ENCODE peak calls at places on chromosome 3, in eight cellular contexts. One of them, this sample, is unnamed.

GRCh38 chr3:34260266-34260990 is 462.0 kb downstream of the PDCD6IP start:
- DNase-seq in Calu3: peak
- DNase-seq in HL-60: no peak
- DNase-seq in GM13976: peak
- DNase-seq in AG09309: peak
- DNase-seq in foreskin fibroblast: no peak
- DNase-seq in transverse colon: peak
- DNase-seq in RWPE1: peak
- DNase-seq in this sample: peak

GRCh38 chr3:47359283-47359682 is 21.5 kb upstream of the PTPN23 start:
- DNase-seq in Calu3: no peak
- DNase-seq in HL-60: no peak
- DNase-seq in GM13976: no peak
- DNase-seq in AG09309: no peak
- DNase-seq in foreskin fibroblast: no peak
- DNase-seq in transverse colon: no peak
- DNase-seq in RWPE1: no peak
- DNase-seq in this sample: no peak

GRCh38 chr3:105770410-105770809 is 98.4 kb downstream of the CBLB start:
- DNase-seq in Calu3: no peak
- DNase-seq in HL-60: no peak
- DNase-seq in GM13976: no peak
- DNase-seq in AG09309: no peak
- DNase-seq in foreskin fibroblast: no peak
- DNase-seq in transverse colon: no peak
- DNase-seq in RWPE1: no peak
- DNase-seq in this sample: no peak

GRCh38 chr3:33372218-33373081 is 67.8 kb downstream of the UBP1 start:
- DNase-seq in Calu3: peak
- DNase-seq in HL-60: no peak
- DNase-seq in GM13976: peak
- DNase-seq in AG09309: peak
- DNase-seq in foreskin fibroblast: peak
- DNase-seq in transverse colon: peak
- DNase-seq in RWPE1: peak
- DNase-seq in this sample: peak

GRCh38 chr3:153767601-153768558 is 353.3 kb upstream of the ARHGEF26 start:
- DNase-seq in Calu3: no peak
- DNase-seq in HL-60: no peak
- DNase-seq in GM13976: no peak
- DNase-seq in AG09309: no peak
- DNase-seq in foreskin fibroblast: no peak
- DNase-seq in transverse colon: no peak
- DNase-seq in RWPE1: no peak
- DNase-seq in this sample: no peak

GRCh38 chr3:69777582-69777967 is 38.3 kb downstream of the MITF start:
- DNase-seq in Calu3: no peak
- DNase-seq in HL-60: no peak
- DNase-seq in GM13976: no peak
- DNase-seq in AG09309: no peak
- DNase-seq in foreskin fibroblast: no peak
- DNase-seq in transverse colon: no peak
- DNase-seq in RWPE1: no peak
- DNase-seq in this sample: no peak

GRCh38 chr3:33360136-33360825 is 79.9 kb downstream of the UBP1 start:
- DNase-seq in Calu3: peak
- DNase-seq in HL-60: no peak
- DNase-seq in GM13976: no peak
- DNase-seq in AG09309: peak
- DNase-seq in foreskin fibroblast: peak
- DNase-seq in transverse colon: no peak
- DNase-seq in RWPE1: peak
- DNase-seq in this sample: no peak

GRCh38 chr3:156291269-156292123 is 171.1 kb downstream of the KCNAB1 start:
- DNase-seq in Calu3: no peak
- DNase-seq in HL-60: no peak
- DNase-seq in GM13976: peak
- DNase-seq in AG09309: no peak
- DNase-seq in foreskin fibroblast: no peak
- DNase-seq in transverse colon: no peak
- DNase-seq in RWPE1: no peak
- DNase-seq in this sample: peak

GRCh38 chr3:138593488-138594149 is 441 bp downstream of the CEP70 start:
- DNase-seq in Calu3: peak
- DNase-seq in HL-60: no peak
- DNase-seq in GM13976: no peak
- DNase-seq in AG09309: no peak
- DNase-seq in foreskin fibroblast: no peak
- DNase-seq in transverse colon: no peak
- DNase-seq in RWPE1: peak
- DNase-seq in this sample: peak

GRCh38 chr3:177536873-177537272 is 339.6 kb upstream of the TBL1XR1 start:
- DNase-seq in Calu3: no peak
- DNase-seq in HL-60: no peak
- DNase-seq in GM13976: no peak
- DNase-seq in AG09309: no peak
- DNase-seq in foreskin fibroblast: no peak
- DNase-seq in transverse colon: no peak
- DNase-seq in RWPE1: no peak
- DNase-seq in this sample: no peak

GRCh38 chr3:66336358-66336766 is 115.6 kb downstream of the SLC25A26 start:
- DNase-seq in Calu3: no peak
- DNase-seq in HL-60: no peak
- DNase-seq in GM13976: no peak
- DNase-seq in AG09309: peak
- DNase-seq in foreskin fibroblast: peak
- DNase-seq in transverse colon: no peak
- DNase-seq in RWPE1: no peak
- DNase-seq in this sample: no peak

GRCh38 chr3:128076783-128077624 is 24.8 kb downstream of the SEC61A1 start:
- DNase-seq in Calu3: no peak
- DNase-seq in HL-60: no peak
- DNase-seq in GM13976: no peak
- DNase-seq in AG09309: no peak
- DNase-seq in foreskin fibroblast: no peak
- DNase-seq in transverse colon: peak
- DNase-seq in RWPE1: no peak
- DNase-seq in this sample: no peak

DNA sequence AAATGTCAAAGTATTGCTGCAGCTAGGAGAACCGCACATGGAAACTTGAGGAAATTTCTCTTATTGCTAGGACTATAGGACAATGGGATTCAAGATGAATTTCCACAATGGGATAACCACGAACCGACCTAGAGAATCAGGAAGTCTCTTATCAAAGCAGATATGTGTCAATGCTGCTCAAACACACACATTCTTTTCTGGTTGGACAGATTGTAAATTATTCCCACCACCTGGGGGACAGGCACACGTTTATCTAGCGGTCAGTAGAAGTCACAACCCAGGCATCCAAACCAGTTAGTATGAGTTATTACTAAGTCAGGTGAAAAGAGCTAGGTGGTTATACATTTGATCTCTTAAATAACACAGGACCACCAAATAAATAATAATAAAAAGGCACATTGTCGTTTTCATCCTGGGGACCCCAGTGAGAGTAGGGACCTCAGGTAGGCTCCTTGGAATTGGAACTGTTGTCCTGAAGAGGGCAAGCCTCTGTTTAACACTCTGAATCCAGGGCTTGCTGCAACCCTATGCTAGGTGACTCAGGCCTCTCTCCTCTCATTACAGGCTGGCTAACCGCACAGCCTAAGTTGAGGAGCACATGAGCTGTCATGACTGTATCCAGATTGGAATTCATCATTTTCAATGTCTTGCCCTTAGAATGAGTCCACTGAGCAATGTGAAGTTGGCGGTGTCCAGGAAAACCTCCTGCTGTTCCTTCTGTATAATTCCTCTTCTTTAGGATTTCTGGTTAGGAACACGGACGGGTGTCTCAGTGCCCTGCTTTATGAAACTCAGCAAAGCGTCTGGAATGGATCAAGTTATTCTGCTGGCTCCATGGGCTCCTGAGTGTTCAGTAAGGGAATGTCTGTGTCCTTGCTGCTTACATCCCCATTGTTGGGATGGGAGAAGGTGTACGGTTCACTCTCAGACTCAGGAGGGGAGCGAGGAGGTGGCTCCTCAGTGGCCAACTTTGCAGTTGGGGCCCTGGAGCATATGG is 59.0 kb downstream of the CLEC3B start:
- DNase-seq in Calu3: no peak
- DNase-seq in HL-60: no peak
- DNase-seq in GM13976: no peak
- DNase-seq in AG09309: peak
- DNase-seq in foreskin fibroblast: peak
- DNase-seq in transverse colon: no peak
- DNase-seq in RWPE1: no peak
- DNase-seq in this sample: no peak
- TF ChIP-seq CTCF in Calu3: no peak
- TF ChIP-seq CTCF in HL-60: no peak
- TF ChIP-seq CTCF in GM13976: no peak
- TF ChIP-seq CTCF in AG09309: peak
- TF ChIP-seq CTCF in foreskin fibroblast: no peak
- TF ChIP-seq CTCF in transverse colon: no peak
- TF ChIP-seq CTCF in RWPE1: no peak
- TF ChIP-seq CTCF in this sample: no peak

GRCh38 chr3:129593230-129593594 is 13.3 kb downstream of the PLXND1 start:
- DNase-seq in Calu3: no peak
- DNase-seq in HL-60: no peak
- DNase-seq in GM13976: no peak
- DNase-seq in AG09309: no peak
- DNase-seq in foreskin fibroblast: no peak
- DNase-seq in transverse colon: no peak
- DNase-seq in RWPE1: no peak
- DNase-seq in this sample: no peak
- TF ChIP-seq CTCF in Calu3: no peak
- TF ChIP-seq CTCF in HL-60: no peak
- TF ChIP-seq CTCF in GM13976: no peak
- TF ChIP-seq CTCF in AG09309: peak
- TF ChIP-seq CTCF in foreskin fibroblast: no peak
- TF ChIP-seq CTCF in transverse colon: no peak
- TF ChIP-seq CTCF in RWPE1: no peak
- TF ChIP-seq CTCF in this sample: no peak

GRCh38 chr3:56782215-56782614 is 19.5 kb downstream of the ARHGEF3 start:
- DNase-seq in Calu3: no peak
- DNase-seq in HL-60: no peak
- DNase-seq in GM13976: no peak
- DNase-seq in AG09309: no peak
- DNase-seq in foreskin fibroblast: no peak
- DNase-seq in transverse colon: no peak
- DNase-seq in RWPE1: no peak
- DNase-seq in this sample: no peak

GRCh38 chr3:56782900-56783299 is 18.8 kb downstream of the ARHGEF3 start:
- DNase-seq in Calu3: no peak
- DNase-seq in HL-60: no peak
- DNase-seq in GM13976: no peak
- DNase-seq in AG09309: no peak
- DNase-seq in foreskin fibroblast: no peak
- DNase-seq in transverse colon: no peak
- DNase-seq in RWPE1: no peak
- DNase-seq in this sample: no peak

GRCh38 chr3:56785499-56785898 is 16.2 kb downstream of the ARHGEF3 start:
- DNase-seq in Calu3: no peak
- DNase-seq in HL-60: no peak
- DNase-seq in GM13976: no peak
- DNase-seq in AG09309: no peak
- DNase-seq in foreskin fibroblast: no peak
- DNase-seq in transverse colon: no peak
- DNase-seq in RWPE1: no peak
- DNase-seq in this sample: no peak

GRCh38 chr3:56784452-56785001 is 17.2 kb downstream of the ARHGEF3 start:
- DNase-seq in Calu3: no peak
- DNase-seq in HL-60: no peak
- DNase-seq in GM13976: no peak
- DNase-seq in AG09309: no peak
- DNase-seq in foreskin fibroblast: no peak
- DNase-seq in transverse colon: no peak
- DNase-seq in RWPE1: no peak
- DNase-seq in this sample: no peak

GRCh38 chr3:56783644-56784451 is 17.9 kb downstream of the ARHGEF3 start:
- DNase-seq in Calu3: no peak
- DNase-seq in HL-60: peak
- DNase-seq in GM13976: peak
- DNase-seq in AG09309: peak
- DNase-seq in foreskin fibroblast: peak
- DNase-seq in transverse colon: peak
- DNase-seq in RWPE1: peak
- DNase-seq in this sample: peak
- TF ChIP-seq CTCF in Calu3: no peak
- TF ChIP-seq CTCF in HL-60: no peak
- TF ChIP-seq CTCF in GM13976: no peak
- TF ChIP-seq CTCF in AG09309: no peak
- TF ChIP-seq CTCF in foreskin fibroblast: no peak
- TF ChIP-seq CTCF in transverse colon: no peak
- TF ChIP-seq CTCF in RWPE1: no peak
- TF ChIP-seq CTCF in this sample: no peak

GRCh38 chr3:53160660-53161344 is at the start of gene PRKCD:
- DNase-seq in Calu3: peak
- DNase-seq in HL-60: no peak
- DNase-seq in GM13976: peak
- DNase-seq in AG09309: peak
- DNase-seq in foreskin fibroblast: peak
- DNase-seq in transverse colon: peak
- DNase-seq in RWPE1: peak
- DNase-seq in this sample: peak
- TF ChIP-seq CTCF in Calu3: peak
- TF ChIP-seq CTCF in HL-60: no peak
- TF ChIP-seq CTCF in GM13976: peak
- TF ChIP-seq CTCF in AG09309: peak
- TF ChIP-seq CTCF in foreskin fibroblast: peak
- TF ChIP-seq CTCF in transverse colon: peak
- TF ChIP-seq CTCF in RWPE1: no peak
- TF ChIP-seq CTCF in this sample: peak

DNA sequence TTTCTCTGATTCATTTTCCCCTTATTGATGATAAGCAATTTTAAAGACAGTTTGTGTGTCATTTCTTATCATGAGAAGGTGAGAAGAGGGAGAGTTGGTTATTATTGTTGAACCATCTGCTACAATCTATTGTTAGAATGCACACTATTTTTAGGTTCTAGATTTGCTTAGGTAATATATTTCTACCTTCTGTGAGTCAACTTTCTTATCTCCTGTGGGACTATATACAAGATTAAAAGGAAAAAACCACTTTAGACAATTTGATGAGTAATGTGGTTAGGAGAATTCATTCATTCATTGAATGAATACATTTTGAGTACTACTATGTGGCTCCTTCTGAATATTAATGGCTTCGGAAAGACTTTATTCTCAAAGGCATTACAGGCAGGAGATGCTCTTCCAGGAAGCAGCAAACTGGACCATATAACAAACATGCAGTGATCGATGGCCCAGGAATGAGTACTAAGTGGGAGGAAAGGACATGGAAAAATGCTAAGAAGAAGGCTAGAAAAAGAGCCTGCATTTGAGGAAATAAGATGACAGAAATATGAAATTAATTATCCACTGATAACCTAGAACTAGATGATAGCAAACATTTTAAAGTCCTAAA is 22.4 kb downstream of the SPTSSB start:
- DNase-seq in Calu3: no peak
- DNase-seq in HL-60: no peak
- DNase-seq in GM13976: no peak
- DNase-seq in AG09309: no peak
- DNase-seq in foreskin fibroblast: peak
- DNase-seq in transverse colon: no peak
- DNase-seq in RWPE1: no peak
- DNase-seq in this sample: no peak
- TF ChIP-seq CTCF in Calu3: no peak
- TF ChIP-seq CTCF in HL-60: no peak
- TF ChIP-seq CTCF in GM13976: no peak
- TF ChIP-seq CTCF in AG09309: no peak
- TF ChIP-seq CTCF in foreskin fibroblast: no peak
- TF ChIP-seq CTCF in transverse colon: no peak
- TF ChIP-seq CTCF in RWPE1: no peak
- TF ChIP-seq CTCF in this sample: no peak

GRCh38 chr3:149233323-149233722 is 11.7 kb upstream of the CP start:
- DNase-seq in Calu3: no peak
- DNase-seq in HL-60: no peak
- DNase-seq in GM13976: no peak
- DNase-seq in AG09309: no peak
- DNase-seq in foreskin fibroblast: no peak
- DNase-seq in transverse colon: no peak
- DNase-seq in RWPE1: no peak
- DNase-seq in this sample: no peak
- TF ChIP-seq CTCF in Calu3: no peak
- TF ChIP-seq CTCF in HL-60: no peak
- TF ChIP-seq CTCF in GM13976: no peak
- TF ChIP-seq CTCF in AG09309: no peak
- TF ChIP-seq CTCF in foreskin fibroblast: no peak
- TF ChIP-seq CTCF in transverse colon: no peak
- TF ChIP-seq CTCF in RWPE1: no peak
- TF ChIP-seq CTCF in this sample: no peak